ENCODE peak calls at places on chromosomes 2 and 18, in six cellular contexts. D is stimulated activated CD8-positive, alpha-beta memory T cell treated with anti-CD3 and anti-CD28 coated beads, Interleukin-7, amount 100 ng/mL, for 48 hours; Z is activated CD8-positive, alpha-beta T cell treated with anti-CD3 and anti-CD28 coated beads for 36 hours; M is AG09309; N is CD8-positive, alpha-beta T cell; U is stimulated activated CD4-positive, alpha-beta T cell treated with anti-CD3 and anti-CD28 coated beads, Interleukin-4, amount 100 ng/mL, for 48 hours. W is an unnamed sample.

GRCh38 chr2:46878886-46879285 is 36.7 kb downstream of the MCFD2 start:
- DNase-seq in D (no peak), Z (no peak), M (no peak), N (no peak), U (no peak), W (peak)

GRCh38 chr2:237556773-237557632 is 9.4 kb upstream of the PRLH start:
- DNase-seq in D (no peak), Z (peak), M (no peak), N (no peak), U (peak), W (no peak)

GRCh38 chr2:26235089-26235488 is 9.3 kb downstream of the HADHA start:
- DNase-seq in D (no peak), Z (no peak), M (no peak), N (no peak), U (no peak), W (no peak)

GRCh38 chr2:234427081-234428058 is 69.5 kb downstream of the ARL4C start:
- DNase-seq in D (no peak), Z (peak), M (peak), N (no peak), U (no peak), W (no peak)

GRCh38 chr2:190979906-190980629 is 33.9 kb downstream of the STAT1 start:
- DNase-seq in D (no peak), Z (no peak), M (no peak), N (no peak), U (no peak), W (no peak)

GRCh38 chr2:227780981-227781630 is 32.5 kb upstream of the CCL20 start:
- DNase-seq in D (no peak), Z (no peak), M (no peak), N (no peak), U (no peak), W (no peak)

GRCh38 chr18:48841381-48842258 is 109.1 kb downstream of the SMAD7 start:
- DNase-seq in D (no peak), Z (no peak), M (no peak), N (no peak), U (no peak), W (peak)

GRCh38 chr2:20513946-20514345 is 67.1 kb downstream of the RHOB start:
- DNase-seq in D (no peak), Z (no peak), M (no peak), N (no peak), U (no peak), W (no peak)

GRCh38 chr18:61019902-61020301 is 313.3 kb upstream of the CDH20 start:
- DNase-seq in D (no peak), Z (no peak), M (no peak), N (no peak), U (no peak), W (no peak)

GRCh38 chr18:35355140-35355618 is 11.0 kb upstream of the ZNF24 start:
- DNase-seq in D (no peak), Z (peak), M (no peak), N (peak), U (peak), W (peak)

GRCh38 chr2:120939595-120940318 is 204.1 kb downstream of the GLI2 start:
- DNase-seq in D (no peak), Z (no peak), M (peak), N (no peak), U (no peak), W (no peak)

GRCh38 chr2:43714164-43714563 is 37.9 kb upstream of the C1GALT1C1L start:
- DNase-seq in D (no peak), Z (no peak), M (peak), N (no peak), U (no peak), W (no peak)

GRCh38 chr18:58345064-58345463 is 283.8 kb downstream of the ALPK2 start:
- DNase-seq in D (no peak), Z (no peak), M (no peak), N (no peak), U (no peak), W (no peak)

GRCh38 chr2:65782996-65783650 is 350.7 kb upstream of the SPRED2 start:
- DNase-seq in D (no peak), Z (no peak), M (no peak), N (no peak), U (no peak), W (no peak)

GRCh38 chr2:53498210-53498609 is 269.4 kb upstream of the CHAC2 start:
- DNase-seq in D (no peak), Z (no peak), M (no peak), N (no peak), U (no peak), W (no peak)